ENCODE peak calls at places on chromosomes 11 and 22, in seven cellular contexts. Y, B, H, N, R, D and K are unnamed samples. For H3K4me1, the result is how much of the 10 kb centered on the place peaks cover.

GRCh38 chr11:86245369-86246292 is 1.1 kb downstream of the EED start:
- DNase-seq in Y (peak), R (no peak), H (peak), B (no peak), D (peak), N (no peak), K (no peak)

GRCh38 chr11:86047275-86047991 is 21.5 kb downstream of the PICALM start:
- DNase-seq in B (no peak), Y (no peak), N (no peak), D (no peak), R (peak), H (no peak), K (no peak)

GRCh38 chr11:88174627-88175003 is 628 bp downstream of the RAB38 start:
- DNase-seq in R (no peak), D (peak), Y (peak), H (peak), N (peak), B (peak), K (peak)

GRCh38 chr11:94746721-94747120 is 21.4 kb upstream of the AMOTL1 start:
- DNase-seq in H (no peak), N (peak), B (peak), D (no peak), Y (no peak), R (no peak), K (no peak)

GRCh38 chr22:42915980-42916765 is 59.1 kb upstream of the ARFGAP3 start:
- DNase-seq in B (no peak), N (peak), D (no peak), H (peak), Y (no peak), R (no peak), K (no peak)

GRCh38 chr22:28884754-28885375 is 1.5 kb downstream of the ZNRF3 start:
- DNase-seq in R (no peak), B (no peak), Y (peak), N (no peak), D (no peak), H (no peak), K (no peak)

GRCh38 chr11:121081320-121081719 is 19.7 kb upstream of the TECTA start:
- DNase-seq in D (no peak), Y (no peak), R (no peak), N (no peak), H (no peak), B (no peak), K (no peak)

GRCh38 chr11:32109138-32109537 is 18.3 kb downstream of the RCN1 start:
- DNase-seq in D (no peak), N (no peak), Y (no peak), R (no peak), H (no peak), B (no peak), K (no peak)

GRCh38 chr22:50190182-50190951 is 4.7 kb downstream of the TRABD start:
- DNase-seq in R (peak), D (peak), B (peak), H (peak), N (peak), Y (peak), K (peak)

GRCh38 chr22:49564666-49565515 is 262.8 kb downstream of the BRD1 start:
- DNase-seq in N (peak), Y (no peak), B (no peak), D (no peak), R (no peak), H (no peak), K (no peak)

DNA sequence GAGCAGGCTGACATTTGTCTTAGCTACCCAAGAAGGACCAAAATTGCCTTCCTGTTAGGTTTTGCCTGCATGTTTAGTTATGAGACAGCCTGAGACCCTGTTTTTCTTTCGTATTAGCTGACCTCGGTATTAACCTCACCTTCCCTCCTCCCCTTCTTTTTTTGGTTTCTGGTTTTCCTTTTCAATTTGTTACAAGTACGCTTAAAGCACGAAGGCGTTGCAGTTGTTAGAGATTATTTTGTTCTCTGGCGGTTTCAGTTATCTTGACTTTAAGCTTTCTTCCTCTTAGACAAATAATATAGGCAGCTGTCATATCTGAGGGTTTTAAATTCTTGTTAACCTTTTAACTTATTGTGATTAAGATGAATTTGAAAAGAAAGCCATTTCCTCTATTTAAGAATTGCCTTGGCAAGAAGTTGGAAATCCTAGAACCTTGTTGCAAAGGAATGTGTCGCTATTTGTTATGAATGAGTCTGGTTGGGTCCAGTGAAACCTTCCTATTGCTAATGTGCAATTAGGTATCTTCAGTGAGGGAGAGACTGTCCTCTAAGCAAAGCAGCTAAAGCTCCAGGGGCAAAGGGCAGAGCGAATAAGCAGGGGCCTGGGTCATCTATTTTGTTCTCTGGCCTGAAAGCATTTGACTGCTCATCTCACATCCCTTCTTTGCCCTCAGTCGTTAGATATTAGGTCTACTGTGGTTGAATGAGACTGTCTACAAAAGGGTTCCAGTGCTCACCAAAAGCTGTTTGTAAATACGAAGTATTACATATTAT is 45.8 kb downstream of the PACS1 start:
- DNase-seq in N (no peak), H (no peak), B (no peak), D (no peak), R (no peak), Y (no peak), K (no peak)
- H3K4me1 ChIP-seq in N (half or more), H (under half), B (half or more), D (under half), R (half or more), Y (under half), K (half or more)

DNA sequence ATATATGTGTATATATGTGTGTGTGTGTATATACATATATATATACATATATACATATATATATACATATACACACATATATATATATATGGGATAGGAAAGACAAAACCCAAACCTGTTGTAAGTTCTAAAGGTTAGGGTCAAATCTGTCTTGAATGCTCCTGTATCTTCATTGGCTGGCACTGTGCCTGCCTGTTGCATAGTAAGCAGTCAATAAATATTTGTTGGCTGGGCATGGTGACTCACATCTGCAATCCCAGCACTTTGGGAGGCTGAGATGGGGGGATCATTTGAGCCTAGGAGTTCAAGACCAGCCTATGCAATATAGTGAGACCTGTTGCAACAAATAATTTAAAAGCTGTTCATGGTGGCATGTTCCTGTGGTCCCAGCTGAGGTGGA is 205.4 kb downstream of the DBX1 start:
- DNase-seq in N (peak), H (no peak), R (no peak), D (no peak), Y (no peak), B (peak), K (no peak)
- H3K4me1 ChIP-seq in N (under half), H (under half), R (under half), D (under half), Y (under half), B (under half), K (under half)

GRCh38 chr11:3838504-3838903 is 2.3 kb downstream of the RHOG start:
- DNase-seq in H (no peak), D (no peak), B (no peak), R (no peak), N (no peak), Y (no peak), K (no peak)
- H3K4me1 ChIP-seq in H (under half), D (half or more), B (under half), R (half or more), N (under half), Y (under half), K (half or more)

GRCh38 chr11:10387209-10388083 is 67.6 kb upstream of the AMPD3 start:
- DNase-seq in D (peak), Y (peak), N (peak), H (no peak), R (no peak), B (no peak), K (peak)

GRCh38 chr11:10386861-10387208 is 68.2 kb upstream of the AMPD3 start:
- DNase-seq in N (no peak), Y (no peak), R (no peak), B (no peak), H (no peak), D (no peak), K (no peak)

GRCh38 chr11:10386361-10386760 is 68.7 kb upstream of the AMPD3 start:
- DNase-seq in N (no peak), Y (no peak), B (no peak), H (no peak), D (no peak), R (no peak), K (no peak)

GRCh38 chr11:10388096-10388495 is 67.0 kb upstream of the AMPD3 start:
- DNase-seq in R (no peak), N (no peak), Y (no peak), H (no peak), B (no peak), D (no peak), K (no peak)

DNA sequence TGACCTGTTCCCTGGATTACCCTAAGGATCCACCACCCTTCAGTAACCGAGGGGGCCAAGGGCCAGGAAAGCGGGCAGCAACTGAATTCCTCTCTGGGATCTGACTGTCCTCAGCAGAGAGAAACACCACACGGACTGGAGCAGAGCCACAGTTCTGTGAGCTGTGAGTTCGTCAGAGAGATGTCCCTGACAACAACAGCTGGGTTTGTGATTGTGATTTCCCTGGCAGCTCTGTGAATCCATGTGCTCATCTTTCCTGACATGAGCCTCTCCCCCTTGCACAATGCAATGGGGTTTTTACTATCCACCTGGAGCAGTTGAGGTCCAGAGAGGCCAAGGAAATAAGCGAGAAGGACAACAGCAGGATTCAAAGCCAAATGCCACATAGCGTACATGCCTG is 69.4 kb upstream of the AMPD3 start:
- DNase-seq in R (no peak), H (no peak), B (no peak), D (no peak), Y (peak), N (peak), K (no peak)
- H3K4me1 ChIP-seq in R (under half), H (under half), B (under half), D (under half), Y (under half), N (under half), K (under half)

DNA sequence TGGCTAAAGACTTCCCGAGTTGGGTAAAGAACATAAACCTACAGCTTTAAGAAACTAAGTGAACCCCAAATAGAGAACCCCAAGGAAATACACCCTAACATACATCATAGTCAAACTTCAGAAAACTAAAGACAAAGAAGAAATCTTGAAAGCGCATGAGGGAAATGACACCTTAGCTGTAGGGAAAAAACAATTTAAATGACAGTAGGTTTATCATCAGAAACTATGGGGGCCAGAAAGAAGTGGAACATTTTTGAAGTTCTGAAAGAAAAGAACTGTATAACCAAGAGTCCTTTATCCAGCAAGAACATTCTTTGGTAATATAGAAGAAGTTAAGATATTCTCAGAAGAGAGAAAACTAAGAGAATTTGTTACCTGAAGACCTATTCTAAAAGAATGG is 15.5 kb upstream of the OR2AT4 start:
- DNase-seq in N (no peak), H (no peak), D (no peak), Y (no peak), R (no peak), B (no peak), K (no peak)
- H3K4me1 ChIP-seq in N (under half), H (under half), D (under half), Y (under half), R (under half), B (under half), K (under half)

DNA sequence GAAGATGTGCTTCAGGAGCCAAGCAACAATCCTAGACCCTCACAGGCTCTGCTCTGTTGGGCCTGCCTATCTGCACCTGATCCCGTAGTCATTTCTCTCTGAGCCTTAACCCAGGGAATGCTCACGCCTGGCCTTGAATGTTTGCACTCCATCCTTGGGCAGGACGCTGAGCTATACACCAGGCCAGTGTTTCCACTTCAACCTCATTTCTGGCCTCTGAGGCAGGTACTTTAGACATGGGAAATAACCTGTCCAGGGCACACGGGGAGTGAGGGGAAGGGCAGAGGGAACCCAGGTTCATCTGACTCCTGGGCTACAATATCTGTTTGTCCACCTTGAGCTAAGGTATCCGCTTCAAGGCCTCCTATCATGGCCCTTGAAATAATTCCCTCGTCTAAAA is 9.9 kb downstream of the RSPH14 start:
- DNase-seq in Y (no peak), R (no peak), N (no peak), H (no peak), D (no peak), B (no peak), K (no peak)
- H3K4me1 ChIP-seq in Y (under half), R (under half), N (under half), H (under half), D (under half), B (under half), K (under half)

DNA sequence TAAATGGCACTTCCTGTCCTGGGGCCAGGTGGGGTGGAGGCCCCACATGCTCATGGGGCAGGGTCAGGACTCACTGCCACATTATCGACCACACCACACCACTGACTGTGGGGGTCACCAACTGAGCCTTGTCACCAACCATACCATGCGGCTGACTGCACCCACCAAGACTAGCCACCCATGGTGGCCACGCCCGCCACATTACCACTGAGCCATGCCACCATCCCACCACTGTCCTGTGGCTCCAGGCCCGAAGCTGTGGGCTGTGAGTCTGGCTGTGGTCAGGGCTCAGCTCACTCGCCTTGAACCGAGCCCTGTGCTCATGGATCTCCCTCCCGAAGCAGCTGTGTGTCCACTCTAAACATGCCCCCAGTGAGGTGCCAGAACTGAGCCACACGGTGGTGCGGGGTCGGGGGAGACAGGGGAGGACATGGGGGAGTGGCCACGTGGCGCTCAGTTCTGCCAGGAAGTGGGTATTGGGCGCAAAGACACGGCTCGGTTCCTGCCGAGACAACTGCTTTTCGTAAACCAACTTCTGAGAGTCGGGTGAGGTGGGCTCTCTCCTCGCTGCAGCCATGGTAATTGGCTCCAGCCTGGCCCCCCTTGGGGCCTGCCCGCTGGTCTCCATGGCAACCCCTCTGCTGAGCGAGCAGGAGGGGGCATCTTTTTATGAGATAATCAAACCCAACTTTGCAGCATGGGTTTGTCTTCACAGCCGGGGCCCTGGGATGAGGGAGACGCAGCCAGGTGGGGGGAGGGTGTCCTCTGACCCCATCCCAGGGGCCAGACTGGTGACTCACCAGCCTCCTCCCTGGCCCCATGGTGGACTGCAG is 23.2 kb downstream of the RTN4R start:
- DNase-seq in R (peak), B (no peak), N (no peak), Y (no peak), H (no peak), D (no peak), K (no peak)
- H3K4me1 ChIP-seq in R (half or more), B (under half), N (under half), Y (under half), H (under half), D (under half), K (half or more)